ENCODE peak calls at places on chromosomes 12 and 14, in nine cellular contexts. H is OCI-LY7, N is anterior cingulate cortex, D is coronary artery, V is RWPE1, A is NCI-H226, W is MG63, F is NCI-H1105, G is transverse colon. L is an unnamed sample.

GRCh38 chr12:95953000-95953399 is 9.9 kb downstream of the AMDHD1 start:
- DNase-seq in H (no peak), N (no peak), D (no peak), V (no peak), A (no peak), W (no peak), F (no peak), G (no peak), L (no peak)

GRCh38 chr12:30286345-30286926 is 409.2 kb downstream of the IPO8 start:
- DNase-seq in H (peak), N (no peak), D (no peak), V (peak), A (no peak), W (no peak), F (peak), G (no peak), L (peak)

GRCh38 chr14:52080171-52080800 is 11.4 kb upstream of the NID2 start:
- DNase-seq in H (no peak), N (no peak), D (no peak), V (no peak), A (peak), W (no peak), F (no peak), G (no peak), L (peak)

GRCh38 chr14:69957986-69958385 is 78.8 kb downstream of the SMOC1 start:
- DNase-seq in H (no peak), N (no peak), D (no peak), V (no peak), A (no peak), W (no peak), F (no peak), G (no peak), L (no peak)

GRCh38 chr12:93347054-93347786 is 30.5 kb upstream of the NUDT4 start:
- DNase-seq in H (no peak), N (no peak), D (no peak), V (no peak), A (no peak), W (no peak), F (no peak), G (no peak), L (no peak)

GRCh38 chr12:59736359-59736758 is 140.5 kb downstream of the SLC16A7 start:
- DNase-seq in H (no peak), N (no peak), D (no peak), V (no peak), A (no peak), W (no peak), F (no peak), G (no peak), L (no peak)

GRCh38 chr14:76761849-76762616 is 765 bp downstream of the VASH1 start:
- DNase-seq in H (no peak), N (no peak), D (no peak), V (no peak), A (no peak), W (no peak), F (peak), G (no peak), L (no peak)

GRCh38 chr12:28933864-28934527 is 215.1 kb upstream of the FAR2 start:
- DNase-seq in H (no peak), N (no peak), D (no peak), V (no peak), A (peak), W (no peak), F (no peak), G (no peak), L (peak)

GRCh38 chr14:91154851-91155625 is 41.2 kb downstream of the DGLUCY start:
- DNase-seq in H (no peak), N (peak), D (no peak), V (peak), A (no peak), W (peak), F (peak), G (peak), L (peak)

GRCh38 chr14:47442206-47442605 is 233.2 kb downstream of the MDGA2 start:
- DNase-seq in H (no peak), N (no peak), D (no peak), V (peak), A (peak), W (peak), F (no peak), G (no peak), L (peak)

GRCh38 chr12:124518051-124518932 is 49.1 kb downstream of the NCOR2 start:
- DNase-seq in H (no peak), N (peak), D (peak), V (peak), A (peak), W (peak), F (peak), G (peak), L (peak)

GRCh38 chr12:29578070-29578469 is 80.6 kb upstream of the OVCH1 start:
- DNase-seq in H (no peak), N (no peak), D (no peak), V (no peak), A (no peak), W (no peak), F (no peak), G (no peak), L (no peak)

GRCh38 chr12:13383379-13383778 is 186.9 kb downstream of the EMP1 start:
- DNase-seq in H (no peak), N (no peak), D (no peak), V (peak), A (no peak), W (no peak), F (no peak), G (peak), L (peak)

GRCh38 chr14:100780646-100781355 is 45.1 kb upstream of the MEG3 start:
- DNase-seq in H (no peak), N (no peak), D (no peak), V (no peak), A (no peak), W (no peak), F (no peak), G (peak), L (no peak)

GRCh38 chr12:23659151-23659550 is 290.3 kb downstream of the SOX5 start:
- DNase-seq in H (no peak), N (no peak), D (no peak), V (no peak), A (no peak), W (no peak), F (no peak), G (no peak), L (no peak)

GRCh38 chr12:11730299-11731041 is 81.0 kb downstream of the ETV6 start:
- DNase-seq in H (peak), N (no peak), D (no peak), V (peak), A (no peak), W (no peak), F (peak), G (peak), L (peak)

GRCh38 chr14:96212896-96213295 is 8.3 kb downstream of the BDKRB2 start:
- DNase-seq in H (no peak), N (no peak), D (no peak), V (no peak), A (no peak), W (no peak), F (no peak), G (no peak), L (no peak)

GRCh38 chr14:90726656-90727055 is 89.6 kb downstream of the TTC7B start:
- DNase-seq in H (no peak), N (peak), D (no peak), V (peak), A (no peak), W (no peak), F (no peak), G (peak), L (peak)

GRCh38 chr12:11347810-11348209 is 37.6 kb upstream of the PRB4 start:
- DNase-seq in H (peak), N (no peak), D (no peak), V (no peak), A (no peak), W (no peak), F (no peak), G (no peak), L (no peak)

GRCh38 chr14:60061371-60061770 is 30.4 kb upstream of the PCNX4 start:
- DNase-seq in H (no peak), N (no peak), D (no peak), V (peak), A (no peak), W (no peak), F (no peak), G (no peak), L (peak)

GRCh38 chr12:131242741-131243496 is 289.2 kb downstream of the ADGRD1 start:
- DNase-seq in H (peak), N (no peak), D (no peak), V (peak), A (no peak), W (peak), F (peak), G (no peak), L (no peak)

GRCh38 chr12:21521541-21521940 is 4.6 kb upstream of the SPX start:
- DNase-seq in H (no peak), N (no peak), D (no peak), V (no peak), A (no peak), W (no peak), F (no peak), G (no peak), L (no peak)

GRCh38 chr12:124228050-124228711 is 66.7 kb upstream of the RFLNA start:
- DNase-seq in H (no peak), N (no peak), D (no peak), V (no peak), A (no peak), W (no peak), F (no peak), G (no peak), L (no peak)

GRCh38 chr14:37051153-37051552 is 121.3 kb downstream of the SLC25A21 start:
- DNase-seq in H (no peak), N (no peak), D (no peak), V (no peak), A (no peak), W (no peak), F (no peak), G (no peak), L (peak)

GRCh38 chr14:67004521-67004920 is 184.7 kb upstream of the GARIN2 start:
- DNase-seq in H (no peak), N (no peak), D (no peak), V (no peak), A (no peak), W (no peak), F (no peak), G (no peak), L (no peak)

GRCh38 chr12:15625075-15625474 is 164.1 kb downstream of the EPS8 start:
- DNase-seq in H (no peak), N (no peak), D (no peak), V (no peak), A (no peak), W (no peak), F (no peak), G (no peak), L (no peak)

GRCh38 chr14:104227806-104228205 is 89.4 kb downstream of the KIF26A start:
- DNase-seq in H (peak), N (no peak), D (no peak), V (no peak), A (no peak), W (no peak), F (no peak), G (no peak), L (no peak)

GRCh38 chr12:110004598-110004997 is 5.4 kb downstream of the ANKRD13A start:
- DNase-seq in H (no peak), N (no peak), D (no peak), V (no peak), A (no peak), W (no peak), F (no peak), G (no peak), L (no peak)

GRCh38 chr12:88299567-88300101 is 157.5 kb downstream of the TMTC3 start:
- DNase-seq in H (no peak), N (no peak), D (no peak), V (peak), A (peak), W (peak), F (no peak), G (no peak), L (peak)

GRCh38 chr12:93662961-93663728 is 14.0 kb upstream of the CRADD start:
- DNase-seq in H (no peak), N (no peak), D (no peak), V (no peak), A (no peak), W (no peak), F (no peak), G (no peak), L (peak)

GRCh38 chr12:55017421-55017820 is 2.4 kb upstream of the NEUROD4 start:
- DNase-seq in H (peak), N (no peak), D (no peak), V (no peak), A (no peak), W (no peak), F (no peak), G (no peak), L (no peak)

GRCh38 chr12:107731376-107731775 is 29.6 kb downstream of the PRDM4 start:
- DNase-seq in H (peak), N (no peak), D (no peak), V (peak), A (no peak), W (no peak), F (no peak), G (no peak), L (peak)

GRCh38 chr12:90075685-90076084 is 367.0 kb upstream of the ATP2B1 start:
- DNase-seq in H (no peak), N (no peak), D (no peak), V (no peak), A (no peak), W (no peak), F (no peak), G (no peak), L (no peak)

GRCh38 chr12:645563-646071 is 17.6 kb downstream of the NINJ2 start:
- DNase-seq in H (no peak), N (no peak), D (no peak), V (no peak), A (peak), W (peak), F (no peak), G (no peak), L (peak)

GRCh38 chr12:75909714-75910451 is 121.7 kb downstream of the PHLDA1 start:
- DNase-seq in H (no peak), N (no peak), D (no peak), V (no peak), A (no peak), W (no peak), F (no peak), G (no peak), L (no peak)

GRCh38 chr14:89136587-89136986 is 280.4 kb downstream of the FOXN3 start:
- DNase-seq in H (no peak), N (no peak), D (no peak), V (no peak), A (no peak), W (no peak), F (no peak), G (no peak), L (no peak)

GRCh38 chr14:84825481-84825880 is 704.5 kb upstream of the FLRT2 start:
- DNase-seq in H (no peak), N (no peak), D (no peak), V (peak), A (peak), W (peak), F (no peak), G (no peak), L (peak)